ENCODE peak calls at places on chromosomes 4 and X, in six cellular contexts. L, F, O, B, D and Y are unnamed samples. For H3K4me1, the result is how much of the 10 kb centered on the place peaks cover.

GRCh38 chr4:178090640-178091411 is 648.6 kb upstream of the AGA start:
- DNase-seq in O (no peak), D (no peak), L (no peak), F (no peak), B (no peak), Y (no peak)

GRCh38 chrX:119503484-119503861 is 35.2 kb downstream of the SLC25A5 start:
- DNase-seq in O (no peak), L (peak), D (peak), B (peak), F (no peak), Y (no peak)

GRCh38 chr4:42627887-42628646 is 28.8 kb downstream of the ATP8A1 start:
- DNase-seq in F (peak), O (peak), B (no peak), L (no peak), D (no peak), Y (no peak)

GRCh38 chrX:39564751-39565150 is 533.0 kb downstream of the BCOR start:
- DNase-seq in B (no peak), D (no peak), O (no peak), F (no peak), L (no peak), Y (no peak)

GRCh38 chr4:87697272-87697671 is 47.2 kb downstream of the DMP1 start:
- DNase-seq in O (no peak), D (no peak), L (peak), B (no peak), F (no peak), Y (no peak)

GRCh38 chr4:72418458-72418857 is 150.6 kb downstream of the ADAMTS3 start:
- DNase-seq in O (peak), D (no peak), L (peak), F (no peak), B (no peak), Y (no peak)

GRCh38 chr4:81039351-81040174 is 9.1 kb downstream of the BMP3 start:
- DNase-seq in O (no peak), L (no peak), B (no peak), F (no peak), D (no peak), Y (no peak)

GRCh38 chr4:39259571-39260330 is 77.4 kb downstream of the WDR19 start:
- DNase-seq in B (no peak), D (no peak), O (no peak), F (no peak), L (peak), Y (no peak)

GRCh38 chr4:4384837-4385236 is 2.1 kb upstream of the NSG1 start:
- DNase-seq in F (no peak), L (no peak), B (no peak), D (no peak), O (no peak), Y (peak)

GRCh38 chr4:79598214-79598613 is 190.2 kb upstream of the GK2 start:
- DNase-seq in B (no peak), O (no peak), D (no peak), F (no peak), L (no peak), Y (no peak)

GRCh38 chrX:17553961-17554482 is 179.0 kb downstream of the NHS start:
- DNase-seq in D (no peak), O (no peak), F (no peak), B (no peak), L (no peak), Y (no peak)

GRCh38 chr4:84263415-84263814 is 235.7 kb downstream of the NKX6-1 start:
- DNase-seq in F (no peak), B (no peak), O (no peak), D (no peak), L (no peak), Y (no peak)

GRCh38 chrX:19761554-19762295 is 125.7 kb downstream of the SH3KBP1 start:
- DNase-seq in F (no peak), L (no peak), D (no peak), B (no peak), O (no peak), Y (no peak)

GRCh38 chr4:103482471-103482870 is 237.3 kb downstream of the TACR3 start:
- DNase-seq in O (no peak), L (no peak), F (no peak), D (no peak), B (no peak), Y (no peak)

GRCh38 chr4:95546866-95547707 is 1.7 kb downstream of the UNC5C start:
- DNase-seq in F (no peak), O (no peak), D (no peak), L (peak), B (no peak), Y (no peak)

GRCh38 chrX:14673764-14674163 is 144.4 kb downstream of the GLRA2 start:
- DNase-seq in O (no peak), D (no peak), L (peak), B (no peak), F (no peak), Y (no peak)

GRCh38 chrX:118495958-118496762 is 545 bp downstream of the DOCK11 start:
- DNase-seq in D (peak), B (no peak), L (peak), O (peak), F (peak), Y (no peak)

GRCh38 chrX:56783450-56783831 is 54.4 kb downstream of the NBDY start:
- DNase-seq in O (peak), F (no peak), D (no peak), B (no peak), L (no peak), Y (no peak)

GRCh38 chrX:123803331-123803983 is 56.4 kb upstream of the XIAP start:
- DNase-seq in F (no peak), O (no peak), B (peak), L (peak), D (no peak), Y (no peak)

GRCh38 chr4:74308215-74308614 is at the start of gene EPGN:
- DNase-seq in D (no peak), F (no peak), B (no peak), L (peak), O (no peak), Y (no peak)

GRCh38 chr4:91758487-91758886 is 545.3 kb upstream of the GRID2 start:
- DNase-seq in F (no peak), B (no peak), O (no peak), L (peak), D (no peak), Y (no peak)

GRCh38 chrX:155535866-155536265 is 76.9 kb downstream of the TMLHE start:
- DNase-seq in F (no peak), D (no peak), O (no peak), B (no peak), L (peak), Y (no peak)

GRCh38 chr4:41363384-41363981 is 106.8 kb downstream of the UCHL1 start:
- DNase-seq in D (no peak), L (peak), B (no peak), O (peak), F (no peak), Y (no peak)

DNA sequence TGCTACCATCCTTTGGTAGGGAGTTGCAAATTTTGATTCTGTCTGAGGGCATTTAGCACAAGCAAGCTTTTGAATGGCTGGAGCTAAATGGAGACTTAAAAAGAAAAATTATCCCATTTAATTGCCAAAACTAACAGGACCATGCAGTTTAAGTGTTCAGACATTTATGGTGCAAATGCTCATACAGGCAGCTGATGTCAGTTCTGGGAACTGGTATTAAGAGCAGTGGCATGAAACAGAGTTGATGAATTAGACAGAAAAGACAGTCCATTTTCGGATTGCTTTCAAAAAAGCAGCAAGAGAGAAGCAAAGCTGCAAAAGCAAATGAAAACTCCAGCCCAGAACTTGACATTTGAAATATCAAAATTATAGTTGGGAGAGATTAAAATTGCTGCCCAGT is 1.3 kb downstream of the SCRG1 start:
- DNase-seq in L (no peak), D (no peak), O (no peak), B (no peak), F (no peak), Y (no peak)
- H3K27ac ChIP-seq in L (no peak), D (no peak), O (peak), B (no peak), F (no peak), Y (no peak)

DNA sequence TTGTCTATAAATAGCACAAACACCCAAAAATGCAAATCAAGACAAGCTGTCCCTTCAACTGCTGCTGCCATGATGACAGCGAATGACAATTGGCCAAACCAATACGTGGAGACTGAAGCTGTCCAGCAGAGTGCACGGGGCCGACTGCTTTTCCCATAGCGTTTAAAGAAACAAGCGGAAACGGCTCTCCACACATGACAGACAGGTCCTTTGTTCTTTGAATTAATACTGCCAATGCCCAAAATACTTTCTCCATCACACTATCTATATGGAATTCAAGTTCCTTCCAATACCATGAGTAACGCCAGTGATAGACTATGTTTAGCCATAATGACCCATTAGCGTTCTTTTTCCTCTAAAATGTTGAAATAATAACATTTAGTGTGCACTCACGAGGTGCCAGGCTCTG is 35.5 kb downstream of the AFAP1 start:
- DNase-seq in D (no peak), F (no peak), O (no peak), B (no peak), L (peak), Y (no peak)
- H3K4me1 ChIP-seq in D (under half), F (under half), O (under half), B (half or more), L (under half), Y (under half)

GRCh38 chr4:107718351-107718965 is 1.6 kb downstream of the PAPSS1 start:
- DNase-seq in B (no peak), F (no peak), L (peak), O (no peak), D (no peak), Y (no peak)
- H3K4me3 ChIP-seq in B (peak), F (no peak), L (peak), O (no peak), D (peak), Y (no peak)

GRCh38 chr4:1331591-1332353 is 15.2 kb upstream of the UVSSA start:
- DNase-seq in D (no peak), O (no peak), L (no peak), B (no peak), F (no peak), Y (no peak)

GRCh38 chr4:1332686-1333085 is 14.3 kb upstream of the UVSSA start:
- DNase-seq in L (no peak), D (no peak), B (no peak), F (no peak), O (no peak), Y (no peak)

GRCh38 chr4:1330761-1331590 is 16.0 kb upstream of the UVSSA start:
- DNase-seq in B (no peak), L (no peak), O (no peak), D (no peak), F (peak), Y (no peak)

GRCh38 chr4:1334579-1334895 is 12.5 kb upstream of the UVSSA start:
- DNase-seq in D (no peak), O (no peak), L (no peak), B (no peak), F (no peak), Y (no peak)

GRCh38 chr4:1333256-1333655 is 13.8 kb upstream of the UVSSA start:
- DNase-seq in L (no peak), O (no peak), D (no peak), F (no peak), B (no peak), Y (no peak)
- H3K27ac ChIP-seq in L (no peak), O (no peak), D (no peak), F (no peak), B (no peak), Y (no peak)

GRCh38 chr4:152983221-152983620 is 47.1 kb downstream of the FHDC1 start:
- DNase-seq in D (no peak), L (peak), B (no peak), O (no peak), F (no peak), Y (no peak)

GRCh38 chr4:152979731-152980330 is 43.7 kb downstream of the FHDC1 start:
- DNase-seq in O (no peak), B (no peak), F (no peak), L (no peak), D (no peak), Y (no peak)

GRCh38 chr4:152981842-152982241 is 45.7 kb downstream of the FHDC1 start:
- DNase-seq in B (no peak), O (no peak), D (no peak), F (no peak), L (peak), Y (no peak)

GRCh38 chr4:152983774-152984411 is 47.8 kb downstream of the FHDC1 start:
- DNase-seq in L (peak), F (no peak), B (no peak), D (no peak), O (no peak), Y (no peak)

GRCh38 chr4:152981278-152981677 is 45.2 kb downstream of the FHDC1 start:
- DNase-seq in D (no peak), F (no peak), L (peak), B (no peak), O (no peak), Y (no peak)
- H3K4me1 ChIP-seq in D (under half), F (under half), L (under half), B (under half), O (under half), Y (under half)

GRCh38 chr4:1307951-1308735 is 18.5 kb downstream of the MAEA start:
- DNase-seq in O (no peak), F (no peak), D (no peak), L (no peak), B (no peak), Y (no peak)

GRCh38 chr4:1309261-1310010 is 19.7 kb downstream of the MAEA start:
- DNase-seq in D (peak), B (no peak), L (peak), O (peak), F (peak), Y (peak)

GRCh38 chr4:1312821-1313640 is 23.3 kb downstream of the MAEA start:
- DNase-seq in B (no peak), F (no peak), D (no peak), O (no peak), L (no peak), Y (no peak)

GRCh38 chr4:1310796-1311715 is 21.4 kb downstream of the MAEA start:
- DNase-seq in F (no peak), B (no peak), D (peak), O (no peak), L (no peak), Y (no peak)

GRCh38 chr4:1310031-1310795 is 20.5 kb downstream of the MAEA start:
- DNase-seq in F (no peak), B (no peak), O (no peak), L (no peak), D (peak), Y (no peak)
- H3K4me3 ChIP-seq in F (peak), B (no peak), O (peak), L (peak), D (peak), Y (no peak)

GRCh38 chr4:30790998-30791397 is 70.8 kb downstream of the PCDH7 start:
- DNase-seq in F (no peak), O (no peak), L (no peak), D (no peak), B (no peak), Y (no peak)
- H3K27ac ChIP-seq in F (no peak), O (no peak), L (no peak), D (no peak), B (no peak), Y (no peak)